ENCODE peak calls at places on chromosomes 13 and 19, in nine cellular contexts. S, Q, H, R, F, Y, U, X and W are unnamed samples.

GRCh38 chr19:46959962-46960556 is 59.6 kb upstream of the NPAS1 start:
- DNase-seq in S (no peak), Q (no peak), H (no peak), R (no peak), F (no peak), Y (no peak), U (no peak), X (no peak), W (no peak)

GRCh38 chr13:102401305-102401704 is 543 bp downstream of the FGF14 start:
- DNase-seq in S (no peak), Q (no peak), H (no peak), R (no peak), F (no peak), Y (peak; percentile 73), U (no peak), X (no peak), W (no peak)

GRCh38 chr13:36344173-36344572 is 2.0 kb downstream of the SPART start:
- DNase-seq in S (no peak), Q (no peak), H (no peak), R (no peak), F (no peak), Y (no peak), U (no peak), X (no peak), W (peak; percentile 64)

GRCh38 chr13:44128522-44128921 is 245.1 kb upstream of the SERP2 start:
- DNase-seq in S (no peak), Q (no peak), H (no peak), R (no peak), F (no peak), Y (peak; percentile 91), U (peak; percentile 43), X (no peak), W (no peak)

GRCh38 chr13:79904581-79904980 is 423.6 kb downstream of the NDFIP2 start:
- DNase-seq in S (no peak), Q (no peak), H (no peak), R (no peak), F (no peak), Y (no peak), U (no peak), X (no peak), W (no peak)

GRCh38 chr13:77353980-77354379 is 27.1 kb upstream of the MYCBP2 start:
- DNase-seq in S (no peak), Q (no peak), H (no peak), R (no peak), F (no peak), Y (no peak), U (no peak), X (no peak), W (no peak)

GRCh38 chr13:57633950-57634828 is 2.6 kb downstream of the PCDH17 start:
- DNase-seq in S (no peak), Q (no peak), H (no peak), R (peak; percentile 1), F (peak; percentile 4), Y (no peak), U (no peak), X (peak; percentile 21), W (no peak)

GRCh38 chr13:26621731-26622401 is 64.4 kb downstream of the WASF3 start:
- DNase-seq in S (no peak), Q (no peak), H (peak; percentile 19), R (no peak), F (no peak), Y (no peak), U (no peak), X (no peak), W (no peak)

GRCh38 chr13:47679391-47679790 is 321.7 kb downstream of the SUCLA2 start:
- DNase-seq in S (no peak), Q (no peak), H (no peak), R (no peak), F (no peak), Y (no peak), U (no peak), X (no peak), W (peak; percentile 9)

GRCh38 chr13:42039457-42039945 is 8.9 kb upstream of the DGKH start:
- DNase-seq in S (no peak), Q (no peak), H (peak; percentile 16), R (peak; percentile 7), F (no peak), Y (peak; percentile 72), U (no peak), X (no peak), W (no peak)

GRCh38 chr19:33638167-33639033 is 16.6 kb downstream of the CHST8 start:
- DNase-seq in S (no peak), Q (no peak), H (no peak), R (no peak), F (no peak), Y (no peak), U (no peak), X (no peak), W (no peak)

GRCh38 chr19:58129284-58129683 is 21.3 kb downstream of the ZNF329 start:
- DNase-seq in S (no peak), Q (no peak), H (no peak), R (no peak), F (no peak), Y (no peak), U (no peak), X (no peak), W (no peak)

GRCh38 chr13:51739403-51740112 is 64.4 kb downstream of the DHRS12 start:
- DNase-seq in S (no peak), Q (no peak), H (no peak), R (no peak), F (no peak), Y (no peak), U (peak; percentile 41), X (no peak), W (no peak)

GRCh38 chr19:8004723-8005513 is 523 bp downstream of the ELAVL1 start:
- DNase-seq in S (no peak), Q (no peak), H (no peak), R (peak; percentile 43), F (peak; percentile 43), Y (no peak), U (no peak), X (no peak), W (no peak)

GRCh38 chr19:39448271-39448670 is 2.9 kb downstream of the SUPT5H start:
- DNase-seq in S (no peak), Q (no peak), H (no peak), R (peak; percentile 56), F (peak; percentile 63), Y (no peak), U (no peak), X (no peak), W (peak; percentile 51)